ENCODE peak calls at places on chromosomes 7 and 10, in five cellular contexts. One of them, this sample, is unnamed.

GRCh38 chr7:45924283-45924682 is 3.2 kb upstream of the IGFBP3 start:
- DNase-seq in adipocyte: peak; percentile 83
- DNase-seq in psoas muscle: no peak
- DNase-seq in OCI-LY7: no peak
- DNase-seq in heart right ventricle: no peak
- DNase-seq in this sample: no peak

GRCh38 chr10:43427166-43427825 is 9.6 kb upstream of the ZNF487 start:
- DNase-seq in heart right ventricle: no peak
- DNase-seq in adipocyte: no peak
- DNase-seq in OCI-LY7: no peak
- DNase-seq in psoas muscle: no peak
- DNase-seq in this sample: no peak

GRCh38 chr7:51732951-51733350 is 416.3 kb upstream of the COBL start:
- DNase-seq in OCI-LY7: no peak
- DNase-seq in heart right ventricle: no peak
- DNase-seq in adipocyte: no peak
- DNase-seq in psoas muscle: no peak
- DNase-seq in this sample: no peak

GRCh38 chr10:6969659-6970058 is 389.6 kb upstream of the PRKCQ start:
- DNase-seq in psoas muscle: no peak
- DNase-seq in OCI-LY7: no peak
- DNase-seq in heart right ventricle: no peak
- DNase-seq in adipocyte: no peak
- DNase-seq in this sample: no peak

GRCh38 chr10:59750155-59750945 is 2.9 kb downstream of the MRLN start:
- DNase-seq in heart right ventricle: no peak
- DNase-seq in OCI-LY7: no peak
- DNase-seq in psoas muscle: peak; percentile 89
- DNase-seq in adipocyte: no peak
- DNase-seq in this sample: no peak

GRCh38 chr7:103447073-103447960 is 1.3 kb upstream of the SLC26A5 start:
- DNase-seq in heart right ventricle: peak; percentile 16
- DNase-seq in psoas muscle: no peak
- DNase-seq in adipocyte: peak; percentile 55
- DNase-seq in OCI-LY7: peak; percentile 38
- DNase-seq in this sample: peak; percentile 47

GRCh38 chr7:95342642-95343252 is 18.4 kb upstream of the PON1 start:
- DNase-seq in OCI-LY7: no peak
- DNase-seq in adipocyte: no peak
- DNase-seq in heart right ventricle: no peak
- DNase-seq in psoas muscle: no peak
- DNase-seq in this sample: no peak

GRCh38 chr10:127194598-127194997 is 1.8 kb downstream of the INSYN2A start:
- DNase-seq in adipocyte: no peak
- DNase-seq in OCI-LY7: no peak
- DNase-seq in psoas muscle: no peak
- DNase-seq in heart right ventricle: no peak
- DNase-seq in this sample: no peak

GRCh38 chr10:113381906-113382562 is 170.8 kb upstream of the HABP2 start:
- DNase-seq in heart right ventricle: peak; percentile 15
- DNase-seq in OCI-LY7: peak; percentile 31
- DNase-seq in psoas muscle: no peak
- DNase-seq in adipocyte: peak; percentile 75
- DNase-seq in this sample: no peak

GRCh38 chr10:127909716-127910463 is 3.0 kb downstream of the PTPRE start:
- DNase-seq in heart right ventricle: no peak
- DNase-seq in OCI-LY7: no peak
- DNase-seq in psoas muscle: no peak
- DNase-seq in adipocyte: no peak
- DNase-seq in this sample: no peak

GRCh38 chr7:18583305-18583704 is 87.8 kb downstream of the HDAC9 start:
- DNase-seq in OCI-LY7: no peak
- DNase-seq in psoas muscle: no peak
- DNase-seq in adipocyte: peak; percentile 35
- DNase-seq in heart right ventricle: no peak
- DNase-seq in this sample: no peak

DNA sequence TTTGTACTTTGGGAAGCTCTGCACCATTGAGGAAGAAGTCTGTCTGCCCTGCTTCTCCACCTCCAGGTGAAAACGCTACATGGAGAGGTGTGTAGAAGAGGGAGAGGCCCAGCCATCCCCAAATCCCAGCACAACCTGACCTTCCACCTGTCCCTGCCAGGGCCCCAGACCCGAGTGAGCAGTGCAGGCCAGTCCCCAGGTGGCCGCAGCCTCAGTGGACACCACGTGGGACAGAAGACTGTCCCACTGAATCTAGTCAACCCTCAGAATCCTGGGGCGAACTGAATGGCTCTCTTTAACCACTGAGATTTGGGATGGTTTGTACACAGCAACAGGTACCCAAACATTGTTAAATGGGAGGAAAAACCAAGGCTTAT is 29.9 kb upstream of the GALNTL5 start:
- DNase-seq in psoas muscle: no peak
- DNase-seq in heart right ventricle: no peak
- DNase-seq in OCI-LY7: no peak
- DNase-seq in adipocyte: no peak
- DNase-seq in this sample: no peak
- H3K4me3 ChIP-seq in psoas muscle: no peak overlapping the region
- H3K4me3 ChIP-seq in heart right ventricle: no peak overlapping the region
- H3K4me3 ChIP-seq in OCI-LY7: no peak overlapping the region
- H3K4me3 ChIP-seq in adipocyte: no peak overlapping the region
- H3K4me3 ChIP-seq in this sample: no peak overlapping the region

GRCh38 chr7:25431956-25432355 is 203.7 kb upstream of the NPVF start:
- DNase-seq in psoas muscle: no peak
- DNase-seq in heart right ventricle: no peak
- DNase-seq in adipocyte: no peak
- DNase-seq in OCI-LY7: no peak
- DNase-seq in this sample: no peak

GRCh38 chr7:25437308-25437707 is 209.0 kb upstream of the NPVF start:
- DNase-seq in adipocyte: no peak
- DNase-seq in psoas muscle: no peak
- DNase-seq in OCI-LY7: no peak
- DNase-seq in heart right ventricle: no peak
- DNase-seq in this sample: no peak

GRCh38 chr7:25432807-25433206 is 204.5 kb upstream of the NPVF start:
- DNase-seq in heart right ventricle: no peak
- DNase-seq in psoas muscle: no peak
- DNase-seq in OCI-LY7: no peak
- DNase-seq in adipocyte: no peak
- DNase-seq in this sample: no peak

GRCh38 chr7:25436413-25436812 is 208.1 kb upstream of the NPVF start:
- DNase-seq in heart right ventricle: no peak
- DNase-seq in adipocyte: no peak
- DNase-seq in OCI-LY7: no peak
- DNase-seq in psoas muscle: no peak
- DNase-seq in this sample: no peak
- H3K4me1 ChIP-seq in heart right ventricle: no peaks in the 10 kb centered on the region
- H3K4me1 ChIP-seq in adipocyte: peaks cover 3% of the 10 kb centered on the region
- H3K4me1 ChIP-seq in OCI-LY7: no peaks in the 10 kb centered on the region
- H3K4me1 ChIP-seq in psoas muscle: no peaks in the 10 kb centered on the region
- H3K4me1 ChIP-seq in this sample: no peaks in the 10 kb centered on the region

DNA sequence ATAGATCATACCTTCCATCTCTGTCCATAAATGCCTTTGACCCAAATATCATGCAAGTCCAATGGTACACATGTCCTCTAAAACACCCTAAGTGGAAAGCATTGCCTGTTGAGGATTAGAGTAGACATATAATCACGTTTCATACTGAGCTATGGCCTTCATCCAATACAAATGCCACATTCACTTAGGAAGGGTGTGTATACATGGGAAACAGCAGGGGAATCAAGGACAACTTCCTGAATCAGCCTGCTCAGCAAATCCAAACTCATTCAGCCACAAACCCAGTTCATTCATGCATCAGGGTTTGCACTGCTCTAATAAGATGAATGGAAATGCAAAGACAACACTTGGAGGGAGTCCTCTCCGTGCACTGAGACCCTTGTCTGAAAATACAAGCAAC is 350.8 kb downstream of the KCNMA1 start:
- DNase-seq in psoas muscle: no peak
- DNase-seq in heart right ventricle: no peak
- DNase-seq in OCI-LY7: no peak
- DNase-seq in adipocyte: peak; percentile 38
- DNase-seq in this sample: no peak
- H3K4me3 ChIP-seq in psoas muscle: no peak overlapping the region
- H3K4me3 ChIP-seq in heart right ventricle: no peak overlapping the region
- H3K4me3 ChIP-seq in OCI-LY7: no peak overlapping the region
- H3K4me3 ChIP-seq in adipocyte: no peak overlapping the region
- H3K4me3 ChIP-seq in this sample: no peak overlapping the region

DNA sequence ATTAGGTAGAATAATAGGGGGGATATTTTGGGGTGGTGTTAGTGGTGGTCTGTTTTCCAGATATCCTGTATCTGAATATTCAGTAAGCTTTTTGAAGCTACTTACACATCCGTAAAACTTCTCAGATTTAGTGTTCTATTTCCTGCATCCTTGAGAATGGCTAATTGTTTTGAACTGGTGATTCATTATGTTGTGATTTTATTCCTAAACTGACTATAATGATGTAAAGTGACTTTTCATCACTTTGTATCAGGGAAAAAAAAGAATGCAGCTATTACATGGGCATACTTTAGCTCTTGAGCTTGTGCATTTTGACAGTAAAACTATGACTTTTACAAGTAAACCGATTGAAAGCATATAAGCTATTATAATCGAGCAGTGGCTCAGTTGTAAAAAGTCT is 18.2 kb downstream of the WAC start:
- DNase-seq in adipocyte: no peak
- DNase-seq in heart right ventricle: no peak
- DNase-seq in psoas muscle: no peak
- DNase-seq in OCI-LY7: no peak
- DNase-seq in this sample: no peak
- H3K4me1 ChIP-seq in adipocyte: peaks cover 8% of the 10 kb centered on the region
- H3K4me1 ChIP-seq in heart right ventricle: no peaks in the 10 kb centered on the region
- H3K4me1 ChIP-seq in psoas muscle: peaks cover 51% of the 10 kb centered on the region
- H3K4me1 ChIP-seq in OCI-LY7: peaks cover 25% of the 10 kb centered on the region
- H3K4me1 ChIP-seq in this sample: peaks cover 60% of the 10 kb centered on the region

This sample was measured in right lobe of liver.